ENCODE peak calls at places on chromosome 13, in four cellular contexts. Q is cardiac muscle cell, M is hepatocyte, C is stomach. J is an unnamed sample.

GRCh38 chr13:27522847-27523246 is 72.5 kb upstream of the MTIF3 start:
- DNase-seq in Q (no peak), M (no peak), C (no peak), J (no peak)

GRCh38 chr13:113789167-113789566 is 30.1 kb downstream of the TMEM255B start:
- DNase-seq in Q (no peak), M (no peak), C (no peak), J (no peak)

GRCh38 chr13:40329682-40330485 is 336.6 kb downstream of the FOXO1 start:
- DNase-seq in Q (peak), M (no peak), C (no peak), J (peak)

GRCh38 chr13:93413972-93414717 is 187.5 kb downstream of the GPC6 start:
- DNase-seq in Q (peak), M (no peak), C (no peak), J (peak)

GRCh38 chr13:88908896-88909535 is 1237.8 kb downstream of the SLITRK5 start:
- DNase-seq in Q (no peak), M (no peak), C (no peak), J (no peak)

GRCh38 chr13:51923983-51924539 is 62.3 kb downstream of the CCDC70 start:
- DNase-seq in Q (no peak), M (no peak), C (peak), J (no peak)

GRCh38 chr13:49183672-49184315 is 36.3 kb upstream of the MLNR start:
- DNase-seq in Q (peak), M (no peak), C (no peak), J (peak)

GRCh38 chr13:73704587-73704986 is 429.6 kb downstream of the KLF12 start:
- DNase-seq in Q (no peak), M (no peak), C (no peak), J (no peak)

GRCh38 chr13:46179576-46180368 is 2.2 kb downstream of the LCP1 start:
- DNase-seq in Q (no peak), M (no peak), C (peak), J (no peak)

GRCh38 chr13:100875392-100876043 is 200.9 kb upstream of the TMTC4 start:
- DNase-seq in Q (peak), M (no peak), C (no peak), J (peak)

GRCh38 chr13:30143671-30144400 is 163.5 kb downstream of the KATNAL1 start:
- DNase-seq in Q (peak), M (peak), C (no peak), J (peak)

GRCh38 chr13:42707003-42707402 is 74.4 kb upstream of the FAM216B start:
- DNase-seq in Q (peak), M (no peak), C (no peak), J (peak)

GRCh38 chr13:73900591-73900990 is 233.6 kb downstream of the KLF12 start:
- DNase-seq in Q (peak), M (no peak), C (no peak), J (peak)

GRCh38 chr13:24161980-24162517 is 1.5 kb downstream of the SPATA13 start:
- DNase-seq in Q (no peak), M (no peak), C (peak), J (no peak)

GRCh38 chr13:57604442-57604841 is 27.1 kb upstream of the PCDH17 start:
- DNase-seq in Q (no peak), M (no peak), C (no peak), J (no peak)

GRCh38 chr13:114115191-114115671 is 17.2 kb downstream of the RASA3 start:
- DNase-seq in Q (peak), M (peak), C (peak), J (peak)

GRCh38 chr13:64758520-64758919 is 2471.6 kb downstream of the PCDH9 start:
- DNase-seq in Q (peak), M (no peak), C (no peak), J (peak)

GRCh38 chr13:100983111-100983510 is 308.5 kb upstream of the TMTC4 start:
- DNase-seq in Q (no peak), M (no peak), C (no peak), J (no peak)

GRCh38 chr13:19074519-19074918 is 107.1 kb downstream of the TUBA3C start:
- DNase-seq in Q (no peak), M (no peak), C (no peak), J (no peak)

GRCh38 chr13:110836600-110836903 is 78.3 kb downstream of the ANKRD10 start:
- DNase-seq in Q (no peak), M (no peak), C (no peak), J (no peak)

GRCh38 chr13:80706164-80706471 is 365.2 kb upstream of the SPRY2 start:
- DNase-seq in Q (no peak), M (no peak), C (no peak), J (no peak)

GRCh38 chr13:94596575-94596971 is 621 bp upstream of the TGDS start:
- DNase-seq in Q (no peak), M (no peak), C (no peak), J (no peak)
- H3K4me3 ChIP-seq in Q (peak), M (peak), C (peak), J (peak)

GRCh38 chr13:33109801-33110200 is 93.6 kb downstream of the KL start:
- DNase-seq in Q (no peak), M (no peak), C (no peak), J (no peak)
- TF ChIP-seq CTCF in Q (peak), M (peak), C (no peak), J (peak)

GRCh38 chr13:36131215-36131930 is at the start of gene DCLK1:
- DNase-seq in Q (peak), M (peak), C (peak), J (peak)

GRCh38 chr13:36131931-36132297 is 732 bp upstream of the DCLK1 start:
- DNase-seq in Q (peak), M (peak), C (no peak), J (peak)

GRCh38 chr13:36129539-36129938 is 1.6 kb downstream of the DCLK1 start:
- DNase-seq in Q (no peak), M (no peak), C (no peak), J (no peak)

GRCh38 chr13:36130542-36131214 is 504 bp downstream of the DCLK1 start:
- DNase-seq in Q (peak), M (peak), C (no peak), J (no peak)

DNA sequence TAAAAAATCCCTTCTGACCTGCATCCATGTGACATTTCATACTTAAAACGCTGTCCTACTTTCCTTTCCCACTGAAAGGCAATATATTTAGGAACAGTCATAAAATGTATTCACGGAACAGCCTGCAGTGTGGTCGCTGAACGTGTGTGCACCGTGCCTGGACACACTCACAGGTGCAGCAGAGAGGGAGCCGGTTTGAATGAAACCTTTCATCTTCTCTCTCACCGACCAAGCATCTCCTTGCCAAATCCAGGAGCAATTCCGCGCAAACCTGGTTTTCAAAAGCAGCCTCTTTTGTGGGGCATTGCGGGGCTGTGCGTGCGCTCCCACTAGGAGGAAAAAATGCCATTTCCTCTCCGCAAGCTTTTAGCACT is 1.0 kb downstream of the DCLK1 start:
- DNase-seq in Q (no peak), M (no peak), C (no peak), J (no peak)
- H3K4me3 ChIP-seq in Q (peak), M (no peak), C (peak), J (peak)

GRCh38 chr13:95301947-95302386 is 716 bp upstream of the ABCC4 start:
- DNase-seq in Q (peak), M (no peak), C (no peak), J (peak)
- TF ChIP-seq CTCF in Q (peak), M (no peak), C (no peak), J (no peak)

DNA sequence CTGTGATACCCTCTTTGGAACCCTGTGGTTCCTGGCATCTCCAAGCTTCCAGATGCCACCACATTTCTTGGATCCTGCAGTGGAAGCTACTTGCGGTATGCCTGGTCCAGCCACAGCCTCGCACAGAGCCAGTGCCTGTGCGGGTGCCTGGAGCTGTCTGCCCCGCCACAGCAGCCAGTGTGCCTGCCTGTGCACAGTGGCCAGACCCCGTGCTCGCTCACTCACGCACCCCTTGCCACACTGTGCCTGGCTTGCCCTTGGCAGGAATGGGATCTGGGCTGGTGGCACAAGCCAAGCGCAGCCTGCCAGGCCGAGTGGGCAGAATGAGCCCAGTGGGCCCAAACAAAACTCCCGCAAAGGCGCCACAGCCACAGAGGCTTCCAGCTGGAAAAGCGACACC is 26.2 kb downstream of the POMP start:
- DNase-seq in Q (no peak), M (no peak), C (no peak), J (no peak)
- H3K4me3 ChIP-seq in Q (no peak), M (no peak), C (no peak), J (no peak)

GRCh38 chr13:20188649-20189553 is 3.8 kb downstream of the GJB2 start:
- DNase-seq in Q (no peak), M (no peak), C (no peak), J (no peak)
- TF ChIP-seq CTCF in Q (no peak), M (no peak), C (no peak), J (no peak)

DNA sequence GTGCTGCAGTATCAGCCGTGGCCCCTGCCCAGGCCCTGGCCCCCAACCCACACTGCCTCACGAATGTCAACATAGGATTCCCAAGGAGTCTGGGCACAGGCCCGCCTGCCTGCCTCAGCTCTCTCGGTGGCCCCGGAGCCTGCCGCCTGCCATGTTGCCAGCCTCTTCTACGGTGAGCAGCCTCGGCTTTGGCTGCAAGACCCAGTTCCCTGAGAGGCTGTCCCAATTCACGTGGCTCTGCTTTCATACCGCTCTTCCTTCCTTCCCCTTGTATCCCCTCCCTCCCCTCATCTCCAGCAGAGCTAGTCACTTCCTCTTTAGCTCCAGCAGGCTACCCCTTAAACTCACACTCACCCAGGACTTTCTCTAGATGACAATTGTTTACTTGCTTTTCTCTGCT is 42.7 kb downstream of the SERP2 start:
- DNase-seq in Q (no peak), M (no peak), C (no peak), J (no peak)
- H3K4me3 ChIP-seq in Q (no peak), M (no peak), C (no peak), J (no peak)

GRCh38 chr13:92074658-92075057 is 676.2 kb downstream of the GPC5 start:
- DNase-seq in Q (peak), M (peak), C (no peak), J (peak)
- TF ChIP-seq CTCF in Q (peak), M (peak), C (no peak), J (peak)

GRCh38 chr13:75445717-75446529 is 36.0 kb downstream of the TBC1D4 start:
- DNase-seq in Q (peak), M (no peak), C (no peak), J (peak)
- H3K4me3 ChIP-seq in Q (no peak), M (no peak), C (no peak), J (peak)

J was measured in fibroblast of pulmonary artery.